ENCODE peak calls at places on chromosomes 6 and 20, in nine cellular contexts. One of them, this sample, is unnamed.

GRCh38 chr6:84061613-84062398 is 28.2 kb downstream of the MRAP2 start:
- DNase-seq in RWPE1: no peak
- DNase-seq in foreskin keratinocyte: no peak
- DNase-seq in effector CD4-positive, alpha-beta T cell: no peak
- DNase-seq in HAP-1: no peak
- DNase-seq in glomerular endothelial cell: no peak
- DNase-seq in activated naive CD4-positive, alpha-beta T cell: no peak
- DNase-seq in upper lobe of right lung: no peak
- DNase-seq in GM04503: no peak
- DNase-seq in this sample: no peak

GRCh38 chr6:141783595-141783994 is 349.1 kb upstream of the GJE1 start:
- DNase-seq in RWPE1: no peak
- DNase-seq in foreskin keratinocyte: no peak
- DNase-seq in effector CD4-positive, alpha-beta T cell: no peak
- DNase-seq in HAP-1: no peak
- DNase-seq in glomerular endothelial cell: no peak
- DNase-seq in activated naive CD4-positive, alpha-beta T cell: no peak
- DNase-seq in upper lobe of right lung: no peak
- DNase-seq in GM04503: no peak
- DNase-seq in this sample: no peak

GRCh38 chr6:103079867-103080266 is 1686.4 kb downstream of the GRIK2 start:
- DNase-seq in RWPE1: no peak
- DNase-seq in foreskin keratinocyte: no peak
- DNase-seq in effector CD4-positive, alpha-beta T cell: no peak
- DNase-seq in HAP-1: no peak
- DNase-seq in glomerular endothelial cell: no peak
- DNase-seq in activated naive CD4-positive, alpha-beta T cell: no peak
- DNase-seq in upper lobe of right lung: no peak
- DNase-seq in GM04503: no peak
- DNase-seq in this sample: no peak

GRCh38 chr6:104753251-104753650 is 106.5 kb downstream of the HACE1 start:
- DNase-seq in RWPE1: no peak
- DNase-seq in foreskin keratinocyte: no peak
- DNase-seq in effector CD4-positive, alpha-beta T cell: no peak
- DNase-seq in HAP-1: no peak
- DNase-seq in glomerular endothelial cell: no peak
- DNase-seq in activated naive CD4-positive, alpha-beta T cell: no peak
- DNase-seq in upper lobe of right lung: no peak
- DNase-seq in GM04503: no peak
- DNase-seq in this sample: no peak

GRCh38 chr6:98794306-98794852 is 40.0 kb upstream of the POU3F2 start:
- DNase-seq in RWPE1: no peak
- DNase-seq in foreskin keratinocyte: no peak
- DNase-seq in effector CD4-positive, alpha-beta T cell: no peak
- DNase-seq in HAP-1: no peak
- DNase-seq in glomerular endothelial cell: no peak
- DNase-seq in activated naive CD4-positive, alpha-beta T cell: no peak
- DNase-seq in upper lobe of right lung: no peak
- DNase-seq in GM04503: no peak
- DNase-seq in this sample: no peak

GRCh38 chr20:59412251-59412650 is 111.8 kb downstream of the EDN3 start:
- DNase-seq in RWPE1: no peak
- DNase-seq in foreskin keratinocyte: no peak
- DNase-seq in effector CD4-positive, alpha-beta T cell: no peak
- DNase-seq in HAP-1: no peak
- DNase-seq in glomerular endothelial cell: no peak
- DNase-seq in activated naive CD4-positive, alpha-beta T cell: no peak
- DNase-seq in upper lobe of right lung: no peak
- DNase-seq in GM04503: no peak
- DNase-seq in this sample: no peak

GRCh38 chr20:8860011-8860495 is 208.8 kb upstream of the PLCB4 start:
- DNase-seq in RWPE1: peak
- DNase-seq in foreskin keratinocyte: peak
- DNase-seq in effector CD4-positive, alpha-beta T cell: no peak
- DNase-seq in HAP-1: peak
- DNase-seq in glomerular endothelial cell: no peak
- DNase-seq in activated naive CD4-positive, alpha-beta T cell: no peak
- DNase-seq in upper lobe of right lung: no peak
- DNase-seq in GM04503: peak
- DNase-seq in this sample: no peak

GRCh38 chr20:9454781-9455180 is 59.6 kb upstream of the LAMP5 start:
- DNase-seq in RWPE1: no peak
- DNase-seq in foreskin keratinocyte: no peak
- DNase-seq in effector CD4-positive, alpha-beta T cell: no peak
- DNase-seq in HAP-1: no peak
- DNase-seq in glomerular endothelial cell: no peak
- DNase-seq in activated naive CD4-positive, alpha-beta T cell: no peak
- DNase-seq in upper lobe of right lung: no peak
- DNase-seq in GM04503: no peak
- DNase-seq in this sample: no peak

GRCh38 chr20:53828673-53829085 is 235.0 kb upstream of the ZNF217 start:
- DNase-seq in RWPE1: peak
- DNase-seq in foreskin keratinocyte: peak
- DNase-seq in effector CD4-positive, alpha-beta T cell: no peak
- DNase-seq in HAP-1: peak
- DNase-seq in glomerular endothelial cell: peak
- DNase-seq in activated naive CD4-positive, alpha-beta T cell: no peak
- DNase-seq in upper lobe of right lung: no peak
- DNase-seq in GM04503: peak
- DNase-seq in this sample: peak

GRCh38 chr20:50469796-50470195 is 40.4 kb upstream of the PTPN1 start:
- DNase-seq in RWPE1: no peak
- DNase-seq in foreskin keratinocyte: no peak
- DNase-seq in effector CD4-positive, alpha-beta T cell: no peak
- DNase-seq in HAP-1: no peak
- DNase-seq in glomerular endothelial cell: no peak
- DNase-seq in activated naive CD4-positive, alpha-beta T cell: no peak
- DNase-seq in upper lobe of right lung: no peak
- DNase-seq in GM04503: no peak
- DNase-seq in this sample: no peak

GRCh38 chr6:44264154-44265002 is 973 bp downstream of the NFKBIE start:
- DNase-seq in RWPE1: peak
- DNase-seq in foreskin keratinocyte: no peak
- DNase-seq in effector CD4-positive, alpha-beta T cell: peak
- DNase-seq in HAP-1: no peak
- DNase-seq in glomerular endothelial cell: no peak
- DNase-seq in activated naive CD4-positive, alpha-beta T cell: no peak
- DNase-seq in upper lobe of right lung: peak
- DNase-seq in GM04503: no peak
- DNase-seq in this sample: no peak

GRCh38 chr20:23246682-23247664 is 103.6 kb upstream of the NXT1 start:
- DNase-seq in RWPE1: no peak
- DNase-seq in foreskin keratinocyte: no peak
- DNase-seq in effector CD4-positive, alpha-beta T cell: no peak
- DNase-seq in HAP-1: no peak
- DNase-seq in glomerular endothelial cell: no peak
- DNase-seq in activated naive CD4-positive, alpha-beta T cell: no peak
- DNase-seq in upper lobe of right lung: no peak
- DNase-seq in GM04503: no peak
- DNase-seq in this sample: no peak

GRCh38 chr6:11702039-11702795 is 76.4 kb downstream of the ADTRP start:
- DNase-seq in RWPE1: peak
- DNase-seq in foreskin keratinocyte: no peak
- DNase-seq in effector CD4-positive, alpha-beta T cell: no peak
- DNase-seq in HAP-1: no peak
- DNase-seq in glomerular endothelial cell: no peak
- DNase-seq in activated naive CD4-positive, alpha-beta T cell: no peak
- DNase-seq in upper lobe of right lung: no peak
- DNase-seq in GM04503: no peak
- DNase-seq in this sample: no peak

GRCh38 chr6:26273673-26274595 is 91.1 kb upstream of the BTN3A2 start:
- DNase-seq in RWPE1: no peak
- DNase-seq in foreskin keratinocyte: no peak
- DNase-seq in effector CD4-positive, alpha-beta T cell: peak
- DNase-seq in HAP-1: peak
- DNase-seq in glomerular endothelial cell: no peak
- DNase-seq in activated naive CD4-positive, alpha-beta T cell: no peak
- DNase-seq in upper lobe of right lung: no peak
- DNase-seq in GM04503: no peak
- DNase-seq in this sample: no peak

GRCh38 chr20:46311039-46311650 is 2.8 kb upstream of the CDH22 start:
- DNase-seq in RWPE1: no peak
- DNase-seq in foreskin keratinocyte: peak
- DNase-seq in effector CD4-positive, alpha-beta T cell: no peak
- DNase-seq in HAP-1: no peak
- DNase-seq in glomerular endothelial cell: no peak
- DNase-seq in activated naive CD4-positive, alpha-beta T cell: no peak
- DNase-seq in upper lobe of right lung: no peak
- DNase-seq in GM04503: no peak
- DNase-seq in this sample: no peak

GRCh38 chr6:145929037-145929633 is 35.0 kb downstream of the SHPRH start:
- DNase-seq in RWPE1: peak
- DNase-seq in foreskin keratinocyte: no peak
- DNase-seq in effector CD4-positive, alpha-beta T cell: no peak
- DNase-seq in HAP-1: peak
- DNase-seq in glomerular endothelial cell: peak
- DNase-seq in activated naive CD4-positive, alpha-beta T cell: no peak
- DNase-seq in upper lobe of right lung: no peak
- DNase-seq in GM04503: no peak
- DNase-seq in this sample: peak

GRCh38 chr6:137389150-137389664 is 105.0 kb downstream of the OLIG3 start:
- DNase-seq in RWPE1: peak
- DNase-seq in foreskin keratinocyte: peak
- DNase-seq in effector CD4-positive, alpha-beta T cell: peak
- DNase-seq in HAP-1: no peak
- DNase-seq in glomerular endothelial cell: no peak
- DNase-seq in activated naive CD4-positive, alpha-beta T cell: peak
- DNase-seq in upper lobe of right lung: no peak
- DNase-seq in GM04503: no peak
- DNase-seq in this sample: no peak

GRCh38 chr6:138001750-138002349 is 105.4 kb downstream of the PERP start:
- DNase-seq in RWPE1: peak
- DNase-seq in foreskin keratinocyte: peak
- DNase-seq in effector CD4-positive, alpha-beta T cell: peak
- DNase-seq in HAP-1: peak
- DNase-seq in glomerular endothelial cell: peak
- DNase-seq in activated naive CD4-positive, alpha-beta T cell: peak
- DNase-seq in upper lobe of right lung: no peak
- DNase-seq in GM04503: no peak
- DNase-seq in this sample: no peak

GRCh38 chr6:41505084-41506049 is 40.8 kb upstream of the FOXP4 start:
- DNase-seq in RWPE1: peak
- DNase-seq in foreskin keratinocyte: no peak
- DNase-seq in effector CD4-positive, alpha-beta T cell: no peak
- DNase-seq in HAP-1: peak
- DNase-seq in glomerular endothelial cell: no peak
- DNase-seq in activated naive CD4-positive, alpha-beta T cell: no peak
- DNase-seq in upper lobe of right lung: peak
- DNase-seq in GM04503: peak
- DNase-seq in this sample: no peak

GRCh38 chr6:10968776-10969175 is 75.3 kb downstream of the ELOVL2 start:
- DNase-seq in RWPE1: no peak
- DNase-seq in foreskin keratinocyte: no peak
- DNase-seq in effector CD4-positive, alpha-beta T cell: no peak
- DNase-seq in HAP-1: no peak
- DNase-seq in glomerular endothelial cell: no peak
- DNase-seq in activated naive CD4-positive, alpha-beta T cell: no peak
- DNase-seq in upper lobe of right lung: no peak
- DNase-seq in GM04503: no peak
- DNase-seq in this sample: no peak

GRCh38 chr20:13220194-13220856 is 749 bp upstream of the ISM1 start:
- DNase-seq in RWPE1: peak
- DNase-seq in foreskin keratinocyte: no peak
- DNase-seq in effector CD4-positive, alpha-beta T cell: peak
- DNase-seq in HAP-1: peak
- DNase-seq in glomerular endothelial cell: no peak
- DNase-seq in activated naive CD4-positive, alpha-beta T cell: peak
- DNase-seq in upper lobe of right lung: peak
- DNase-seq in GM04503: no peak
- DNase-seq in this sample: no peak

GRCh38 chr6:137767931-137768690 is 98.9 kb upstream of the TNFAIP3 start:
- DNase-seq in RWPE1: no peak
- DNase-seq in foreskin keratinocyte: no peak
- DNase-seq in effector CD4-positive, alpha-beta T cell: no peak
- DNase-seq in HAP-1: no peak
- DNase-seq in glomerular endothelial cell: no peak
- DNase-seq in activated naive CD4-positive, alpha-beta T cell: no peak
- DNase-seq in upper lobe of right lung: no peak
- DNase-seq in GM04503: no peak
- DNase-seq in this sample: no peak

GRCh38 chr6:36015666-36016065 is 8.8 kb downstream of the SLC26A8 start:
- DNase-seq in RWPE1: no peak
- DNase-seq in foreskin keratinocyte: no peak
- DNase-seq in effector CD4-positive, alpha-beta T cell: no peak
- DNase-seq in HAP-1: no peak
- DNase-seq in glomerular endothelial cell: no peak
- DNase-seq in activated naive CD4-positive, alpha-beta T cell: no peak
- DNase-seq in upper lobe of right lung: no peak
- DNase-seq in GM04503: no peak
- DNase-seq in this sample: no peak

GRCh38 chr20:51631011-51631950 is 88.8 kb upstream of the NFATC2 start:
- DNase-seq in RWPE1: peak
- DNase-seq in foreskin keratinocyte: peak
- DNase-seq in effector CD4-positive, alpha-beta T cell: no peak
- DNase-seq in HAP-1: no peak
- DNase-seq in glomerular endothelial cell: peak
- DNase-seq in activated naive CD4-positive, alpha-beta T cell: no peak
- DNase-seq in upper lobe of right lung: no peak
- DNase-seq in GM04503: peak
- DNase-seq in this sample: no peak

GRCh38 chr6:108778421-108779186 is 69.6 kb upstream of the ARMC2 start:
- DNase-seq in RWPE1: no peak
- DNase-seq in foreskin keratinocyte: no peak
- DNase-seq in effector CD4-positive, alpha-beta T cell: no peak
- DNase-seq in HAP-1: no peak
- DNase-seq in glomerular endothelial cell: no peak
- DNase-seq in activated naive CD4-positive, alpha-beta T cell: no peak
- DNase-seq in upper lobe of right lung: no peak
- DNase-seq in GM04503: no peak
- DNase-seq in this sample: no peak

GRCh38 chr6:21087188-21087587 is 506.4 kb upstream of the SOX4 start:
- DNase-seq in RWPE1: no peak
- DNase-seq in foreskin keratinocyte: no peak
- DNase-seq in effector CD4-positive, alpha-beta T cell: no peak
- DNase-seq in HAP-1: no peak
- DNase-seq in glomerular endothelial cell: no peak
- DNase-seq in activated naive CD4-positive, alpha-beta T cell: no peak
- DNase-seq in upper lobe of right lung: no peak
- DNase-seq in GM04503: no peak
- DNase-seq in this sample: no peak

GRCh38 chr6:77740380-77740779 is 87.5 kb downstream of the MEI4 start:
- DNase-seq in RWPE1: peak
- DNase-seq in foreskin keratinocyte: no peak
- DNase-seq in effector CD4-positive, alpha-beta T cell: no peak
- DNase-seq in HAP-1: no peak
- DNase-seq in glomerular endothelial cell: peak
- DNase-seq in activated naive CD4-positive, alpha-beta T cell: no peak
- DNase-seq in upper lobe of right lung: no peak
- DNase-seq in GM04503: no peak
- DNase-seq in this sample: no peak

GRCh38 chr6:124870611-124871201 is 91.5 kb upstream of the RNF217 start:
- DNase-seq in RWPE1: peak
- DNase-seq in foreskin keratinocyte: no peak
- DNase-seq in effector CD4-positive, alpha-beta T cell: no peak
- DNase-seq in HAP-1: peak
- DNase-seq in glomerular endothelial cell: no peak
- DNase-seq in activated naive CD4-positive, alpha-beta T cell: no peak
- DNase-seq in upper lobe of right lung: no peak
- DNase-seq in GM04503: no peak
- DNase-seq in this sample: no peak

GRCh38 chr6:22313796-22314195 is 17.0 kb upstream of the PRL start:
- DNase-seq in RWPE1: no peak
- DNase-seq in foreskin keratinocyte: no peak
- DNase-seq in effector CD4-positive, alpha-beta T cell: no peak
- DNase-seq in HAP-1: peak
- DNase-seq in glomerular endothelial cell: no peak
- DNase-seq in activated naive CD4-positive, alpha-beta T cell: no peak
- DNase-seq in upper lobe of right lung: no peak
- DNase-seq in GM04503: no peak
- DNase-seq in this sample: peak

GRCh38 chr20:20362774-20363435 is 5.0 kb upstream of the INSM1 start:
- DNase-seq in RWPE1: no peak
- DNase-seq in foreskin keratinocyte: no peak
- DNase-seq in effector CD4-positive, alpha-beta T cell: no peak
- DNase-seq in HAP-1: no peak
- DNase-seq in glomerular endothelial cell: no peak
- DNase-seq in activated naive CD4-positive, alpha-beta T cell: no peak
- DNase-seq in upper lobe of right lung: no peak
- DNase-seq in GM04503: no peak
- DNase-seq in this sample: no peak

GRCh38 chr6:150046943-150047342 is 21.6 kb upstream of the RAET1L start:
- DNase-seq in RWPE1: no peak
- DNase-seq in foreskin keratinocyte: no peak
- DNase-seq in effector CD4-positive, alpha-beta T cell: no peak
- DNase-seq in HAP-1: no peak
- DNase-seq in glomerular endothelial cell: no peak
- DNase-seq in activated naive CD4-positive, alpha-beta T cell: no peak
- DNase-seq in upper lobe of right lung: no peak
- DNase-seq in GM04503: no peak
- DNase-seq in this sample: no peak